ENCODE peak calls at places on chromosomes 7 and 10, in seven cellular contexts. Z is A549, V is sigmoid colon, T is K562, Q is transverse colon, M is ovary, L is H1. C is an unnamed sample.
A peak's percentile ranks its signal among the peaks of the same experiment; 100 is the strongest.

GRCh38 chr7:112167144-112167543 is 39.1 kb downstream of the DOCK4 start:
- DNase-seq in M (no peak), Z (no peak), T (no peak), L (no peak), V (no peak), Q (no peak), C (no peak)

GRCh38 chr7:73906874-73907273 is 45.9 kb downstream of the TMEM270 start:
- DNase-seq in M (no peak), L (no peak), Z (no peak), T (peak; percentile 11), V (peak; percentile 45), Q (no peak), C (no peak)

GRCh38 chr7:148457310-148457921 is 133.2 kb upstream of the C7orf33 start:
- DNase-seq in T (no peak), V (no peak), M (no peak), Z (no peak), Q (no peak), L (no peak), C (no peak)

GRCh38 chr10:30581779-30582380 is 47.7 kb downstream of the LYZL2 start:
- DNase-seq in M (no peak), L (no peak), Q (peak; percentile 19), T (peak; percentile 68), Z (peak; percentile 72), V (no peak), C (no peak)

GRCh38 chr7:53531-53930 is 138.8 kb upstream of the FAM20C start:
- DNase-seq in Z (no peak), L (no peak), T (no peak), M (no peak), V (no peak), Q (no peak), C (no peak)

GRCh38 chr7:43537765-43538403 is 45.0 kb upstream of the STK17A start:
- DNase-seq in T (no peak), Z (no peak), M (no peak), L (no peak), Q (no peak), V (no peak), C (no peak)

GRCh38 chr7:55441002-55441401 is 75.9 kb downstream of the LANCL2 start:
- DNase-seq in V (no peak), Z (no peak), Q (no peak), T (no peak), L (no peak), M (no peak), C (no peak)

GRCh38 chr10:119284679-119285096 is 77.3 kb downstream of the GRK5 start:
- DNase-seq in T (no peak), V (peak; percentile 88), Z (no peak), M (no peak), L (no peak), Q (no peak), C (peak; percentile 73)

GRCh38 chr10:131250454-131251145 is 60.9 kb downstream of the TCERG1L start:
- DNase-seq in T (no peak), Q (no peak), Z (no peak), V (peak; percentile 59), M (no peak), L (no peak), C (no peak)

GRCh38 chr10:99612167-99612831 is 7.9 kb downstream of the SLC25A28 start:
- DNase-seq in T (peak; percentile 55), L (no peak), V (no peak), Z (peak; percentile 68), M (no peak), Q (peak; percentile 16), C (peak; percentile 59)

GRCh38 chr7:33072471-33072870 is 9.9 kb upstream of the NT5C3A start:
- DNase-seq in T (no peak), Q (no peak), Z (no peak), V (no peak), L (no peak), M (no peak), C (no peak)

GRCh38 chr7:44557485-44557884 is 16.2 kb downstream of the DDX56 start:
- DNase-seq in Z (no peak), T (no peak), M (no peak), L (no peak), V (no peak), Q (no peak), C (no peak)

GRCh38 chr10:35642023-35642792 is at the start of gene FZD8:
- DNase-seq in Q (peak; percentile 93), V (peak; percentile 96), Z (peak; percentile 92), M (peak; percentile 89), T (peak; percentile 92), L (no peak), C (peak; percentile 80)

GRCh38 chr7:140084972-140085371 is 22.2 kb upstream of the PARP12 start:
- DNase-seq in Q (no peak), T (peak; percentile 58), Z (no peak), V (no peak), L (no peak), M (no peak), C (no peak)

GRCh38 chr10:96357038-96357620 is 1.7 kb downstream of the OPALIN start:
- DNase-seq in V (no peak), Z (no peak), M (no peak), L (no peak), Q (no peak), T (no peak), C (no peak)

GRCh38 chr7:45099891-45100760 is 11.4 kb upstream of the NACAD start:
- DNase-seq in L (no peak), M (no peak), V (peak; percentile 60), Q (no peak), T (no peak), Z (no peak), C (no peak)

GRCh38 chr7:143305423-143306070 is 10.4 kb upstream of the CLCN1 start:
- DNase-seq in M (peak; percentile 43), V (no peak), L (no peak), Q (peak; percentile 90), Z (peak; percentile 78), T (peak; percentile 77), C (peak; percentile 50)

GRCh38 chr10:22986771-22987542 is 59.1 kb downstream of the ARMC3 start:
- DNase-seq in Q (no peak), M (no peak), L (no peak), T (no peak), Z (peak; percentile 35), V (no peak), C (no peak)

GRCh38 chr10:90378524-90379076 is 479.2 kb downstream of the HTR7 start:
- DNase-seq in M (no peak), L (no peak), T (no peak), Q (no peak), V (no peak), Z (no peak), C (no peak)

GRCh38 chr10:58513189-58514101 is 773 bp downstream of the BICC1 start:
- DNase-seq in M (peak; percentile 78), L (no peak), V (peak; percentile 89), Q (peak; percentile 45), T (no peak), Z (peak; percentile 87), C (peak; percentile 60)

GRCh38 chr10:126671402-126671975 is 996 bp upstream of the C10orf90 start:
- DNase-seq in T (no peak), M (no peak), L (no peak), Z (no peak), Q (no peak), V (no peak), C (no peak)

GRCh38 chr7:82851126-82851525 is 311.6 kb downstream of the PCLO start:
- DNase-seq in V (no peak), Q (no peak), Z (no peak), M (no peak), L (no peak), T (no peak), C (no peak)

GRCh38 chr10:128963246-128964099 is 503.6 kb upstream of the MGMT start:
- DNase-seq in V (peak; percentile 21), Z (no peak), L (no peak), T (no peak), Q (no peak), M (no peak), C (no peak)

GRCh38 chr7:22444181-22444966 is 55.6 kb downstream of the STEAP1B start:
- DNase-seq in Q (peak; percentile 65), M (no peak), V (no peak), L (no peak), Z (no peak), T (no peak), C (no peak)
- TF ChIP-seq EP300 in Q (no peak), M (no peak), V (no peak), L (no peak), Z (no peak), T (no peak), C (no peak)

GRCh38 chr10:44262551-44263251 is 122.2 kb downstream of the CXCL12 start:
- DNase-seq in Z (no peak), V (no peak), T (no peak), Q (no peak), M (no peak), L (no peak), C (no peak)

GRCh38 chr10:44261296-44261695 is 123.6 kb downstream of the CXCL12 start:
- DNase-seq in L (no peak), Q (no peak), V (no peak), M (no peak), Z (no peak), T (no peak), C (no peak)

GRCh38 chr10:44263771-44264170 is 121.1 kb downstream of the CXCL12 start:
- DNase-seq in L (no peak), Q (no peak), Z (no peak), M (no peak), T (no peak), V (no peak), C (no peak)

GRCh38 chr10:44260286-44260928 is 124.5 kb downstream of the CXCL12 start:
- DNase-seq in Q (no peak), T (no peak), L (no peak), M (no peak), Z (no peak), V (no peak), C (no peak)

GRCh38 chr10:44261710-44262455 is 123.0 kb downstream of the CXCL12 start:
- DNase-seq in T (no peak), V (peak; percentile 70), L (no peak), M (no peak), Q (no peak), Z (no peak), C (no peak)
- TF ChIP-seq EP300 in T (no peak), V (no peak), L (no peak), M (no peak), Q (no peak), Z (no peak), C (no peak)

GRCh38 chr10:125161570-125162139 is 1.3 kb upstream of the CTBP2 start:
- DNase-seq in Q (no peak), L (no peak), Z (no peak), M (peak; percentile 65), T (peak; percentile 12), V (no peak), C (no peak)
- TF ChIP-seq EP300 in Q (no peak), L (no peak), Z (no peak), M (no peak), T (no peak), V (no peak), C (no peak)

DNA sequence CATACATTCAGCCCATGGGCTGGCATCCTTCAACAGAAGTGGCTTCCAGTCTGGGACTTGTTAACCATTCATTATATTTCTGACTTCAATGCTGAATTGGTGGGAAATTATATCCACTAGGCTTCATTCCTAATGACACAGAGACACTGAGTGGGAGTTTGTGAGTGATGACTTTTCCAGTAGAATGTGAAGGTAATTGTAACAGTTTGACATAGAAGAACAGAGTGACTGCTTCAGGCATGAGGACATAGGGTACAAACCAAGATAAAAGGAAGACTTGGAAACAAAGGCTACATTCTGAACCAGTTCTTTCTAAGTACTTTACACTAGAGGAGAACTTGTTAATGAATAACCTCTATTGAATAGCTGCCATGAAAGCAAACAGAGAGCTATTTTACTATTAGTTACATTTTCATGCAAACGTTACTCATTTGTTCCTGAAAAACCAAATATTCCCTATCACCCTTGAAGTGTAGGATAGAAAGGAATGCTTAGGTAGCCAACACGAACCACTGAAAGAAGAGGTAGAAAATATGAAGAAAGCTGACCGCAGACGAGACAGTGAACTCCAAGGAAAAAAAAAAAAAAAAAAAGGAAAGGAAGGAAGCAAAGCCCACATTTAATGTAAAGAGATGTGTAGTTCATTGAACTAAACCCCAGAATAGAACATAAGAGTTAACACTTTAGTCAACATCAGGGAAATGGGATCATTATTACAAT is 237.0 kb upstream of the SEMA3C start:
- DNase-seq in T (no peak), M (no peak), Z (peak; percentile 87), L (no peak), Q (no peak), V (no peak), C (no peak)
- TF ChIP-seq EP300 in T (no peak), M (no peak), Z (peak; percentile 56), L (no peak), Q (no peak), V (no peak), C (no peak)

C was measured in tibial nerve.